ENCODE peak calls at places on chromosomes 2 and 18, in ten cellular contexts. C is H9; F is BJ; B is stimulated activated CD4-positive, alpha-beta T cell treated with anti-CD3 and anti-CD28 coated beads, Interleukin-2, amount 100 ng/mL, for 48 hours; M is cardiac muscle cell; V is nephron progenitor cell; D is RWPE1; A is uterus; U is HFFc6; Z is AG08396. P is an unnamed sample.

GRCh38 chr2:226631671-226632070 is 167.9 kb downstream of the IRS1 start:
- DNase-seq in C (no peak), F (no peak), Z (no peak), V (peak), D (no peak), U (no peak), A (peak), B (no peak), M (no peak), P (no peak)

GRCh38 chr2:172906401-172906811 is 169.2 kb upstream of the MAP3K20 start:
- DNase-seq in A (no peak), C (no peak), V (no peak), U (no peak), M (no peak), B (no peak), D (no peak), F (no peak), Z (no peak), P (peak)

GRCh38 chr2:14634885-14635871 is 2.7 kb downstream of the LRATD1 start:
- DNase-seq in B (no peak), C (peak), M (peak), A (peak), F (no peak), Z (peak), U (peak), V (peak), D (peak), P (peak)

GRCh38 chr2:240624950-240625621 is at the start of gene GPR35:
- DNase-seq in M (no peak), D (no peak), V (no peak), U (peak), A (peak), F (peak), Z (peak), C (peak), B (peak), P (no peak)

GRCh38 chr2:143140864-143141637 is 11.8 kb downstream of the ARHGAP15 start:
- DNase-seq in Z (no peak), A (no peak), B (no peak), M (no peak), F (no peak), C (no peak), D (no peak), V (no peak), U (no peak), P (no peak)

GRCh38 chr2:73291461-73292315 is 1.7 kb downstream of the EGR4 start:
- DNase-seq in D (no peak), V (peak), M (peak), U (no peak), F (no peak), A (no peak), Z (peak), B (no peak), C (peak), P (no peak)

GRCh38 chr2:96909651-96910050 is 39.8 kb upstream of the SEMA4C start:
- DNase-seq in F (no peak), C (no peak), U (no peak), M (peak), D (no peak), Z (no peak), A (no peak), V (no peak), B (no peak), P (no peak)

GRCh38 chr2:23021311-23022120 is 363.5 kb upstream of the KLHL29 start:
- DNase-seq in Z (no peak), C (no peak), F (no peak), D (no peak), B (no peak), U (no peak), A (no peak), V (no peak), M (no peak), P (no peak)

GRCh38 chr18:48428494-48429177 is 19.5 kb upstream of the ZBTB7C start:
- DNase-seq in A (no peak), U (no peak), F (no peak), Z (no peak), V (no peak), M (no peak), C (no peak), B (no peak), D (no peak), P (no peak)

GRCh38 chr18:46343940-46344372 is 239.8 kb downstream of the HAUS1 start:
- DNase-seq in F (no peak), M (no peak), A (peak), C (peak), Z (no peak), D (peak), U (no peak), B (no peak), V (no peak), P (no peak)

GRCh38 chr18:61876899-61877298 is 15.9 kb downstream of the RNF152 start:
- DNase-seq in F (no peak), V (no peak), B (no peak), U (no peak), M (no peak), Z (no peak), C (no peak), A (no peak), D (no peak), P (no peak)

GRCh38 chr2:198968585-198968984 is 489.2 kb downstream of the SATB2 start:
- DNase-seq in M (no peak), B (no peak), F (no peak), U (no peak), C (no peak), V (no peak), D (no peak), A (no peak), Z (no peak), P (no peak)

P was measured in MG63.